ENCODE peak calls at places on chromosomes 1 and 21, in four cellular contexts. O, C, S and Y are unnamed samples.

GRCh38 chr1:10787274-10787673 is 9.2 kb downstream of the CASZ1 start:
- DNase-seq in O (no peak), C (no peak), S (no peak), Y (no peak)

GRCh38 chr1:39886757-39887231 is 3.5 kb upstream of the TRIT1 start:
- DNase-seq in O (no peak), C (no peak), S (no peak), Y (no peak)

GRCh38 chr21:27047331-27048314 is 80.7 kb upstream of the ADAMTS5 start:
- DNase-seq in O (peak), C (no peak), S (no peak), Y (no peak)

GRCh38 chr1:50108497-50109073 is at the start of gene ELAVL4:
- DNase-seq in O (no peak), C (no peak), S (no peak), Y (no peak)

GRCh38 chr1:207695943-207696342 is 51.0 kb downstream of the CR1L start:
- DNase-seq in O (no peak), C (no peak), S (no peak), Y (no peak)

GRCh38 chr21:35428489-35428888 is 379.4 kb upstream of the RUNX1 start:
- DNase-seq in O (no peak), C (no peak), S (no peak), Y (peak)

GRCh38 chr1:94120591-94120901 is 402 bp downstream of the ABCA4 start:
- DNase-seq in O (no peak), C (no peak), S (no peak), Y (no peak)

GRCh38 chr21:16198546-16198945 is 468.8 kb downstream of the USP25 start:
- DNase-seq in O (no peak), C (no peak), S (no peak), Y (no peak)

GRCh38 chr1:219883400-219884332 is 44.7 kb downstream of the SLC30A10 start:
- DNase-seq in O (no peak), C (no peak), S (no peak), Y (no peak)

GRCh38 chr21:26438976-26439375 is 134.1 kb downstream of the CYYR1 start:
- DNase-seq in O (no peak), C (no peak), S (no peak), Y (no peak)

GRCh38 chr21:25561668-25562641 is 45.3 kb downstream of the MRPL39 start:
- DNase-seq in O (peak), C (peak), S (peak), Y (peak)

GRCh38 chr1:97743129-97743528 is 177.7 kb downstream of the DPYD start:
- DNase-seq in O (no peak), C (no peak), S (no peak), Y (no peak)

GRCh38 chr21:33197546-33197945 is 32.2 kb upstream of the IFNAR2 start:
- DNase-seq in O (no peak), C (no peak), S (no peak), Y (peak)

GRCh38 chr1:30881266-30882181 is 27.0 kb downstream of the SDC3 start:
- DNase-seq in O (no peak), C (no peak), S (peak), Y (no peak)

GRCh38 chr1:200776949-200777348 is 38.3 kb downstream of the CAMSAP2 start:
- DNase-seq in O (peak), C (no peak), S (no peak), Y (no peak)

GRCh38 chr1:167428418-167428817 is 89.9 kb downstream of the CD247 start:
- DNase-seq in O (no peak), C (no peak), S (no peak), Y (no peak)

GRCh38 chr1:172916126-172916525 is 134.6 kb downstream of the TNFSF18 start:
- DNase-seq in O (peak), C (no peak), S (no peak), Y (no peak)

GRCh38 chr1:179709841-179710329 is 33.2 kb upstream of the FAM163A start:
- DNase-seq in O (peak), C (no peak), S (no peak), Y (peak)

GRCh38 chr1:20721117-20722061 is 3.6 kb upstream of the KIF17 start:
- DNase-seq in O (no peak), C (no peak), S (peak), Y (no peak)

GRCh38 chr1:116154536-116154935 is 43.3 kb downstream of the MAB21L3 start:
- DNase-seq in O (no peak), C (no peak), S (no peak), Y (no peak)

GRCh38 chr21:45615145-45615711 is 28.3 kb upstream of the PCBP3 start:
- DNase-seq in O (peak), C (no peak), S (peak), Y (no peak)

DNA sequence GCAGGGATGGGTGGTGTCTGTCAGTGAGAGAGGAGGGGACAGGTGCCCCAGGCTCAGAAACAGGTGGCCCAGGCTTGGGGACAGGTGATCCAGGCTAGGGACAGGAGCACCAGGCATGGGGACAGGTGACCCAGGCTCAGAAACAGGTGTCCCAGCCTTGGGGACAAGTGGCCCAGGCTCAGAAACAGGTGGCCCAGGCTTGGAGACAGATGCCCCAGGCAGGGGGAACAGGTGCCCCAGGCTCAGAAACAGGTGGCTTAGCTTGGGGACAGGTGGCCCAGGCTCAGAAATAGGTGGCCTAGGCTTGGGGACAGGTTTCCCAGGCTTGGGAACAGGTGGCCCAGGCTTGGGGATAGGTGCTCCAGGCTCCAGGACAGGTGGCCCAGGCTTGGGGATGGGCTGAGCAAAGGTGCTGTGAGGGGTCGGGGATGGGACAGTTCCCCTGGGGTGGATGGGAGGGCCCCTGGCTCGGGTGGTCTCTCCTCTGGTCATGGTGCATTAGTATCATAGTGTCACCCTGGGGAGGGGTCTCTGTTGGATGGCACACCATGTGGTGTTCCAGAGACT is 87.7 kb upstream of the C1orf174 start:
- DNase-seq in O (no peak), C (no peak), S (no peak), Y (no peak)
- TF ChIP-seq CTCF in O (no peak), C (no peak), S (no peak), Y (no peak)

GRCh38 chr1:47192458-47193384 is 2.9 kb upstream of the PDZK1IP1 start:
- DNase-seq in O (peak), C (peak), S (peak), Y (peak)

GRCh38 chr1:47194314-47194713 is 4.5 kb upstream of the PDZK1IP1 start:
- DNase-seq in O (no peak), C (no peak), S (no peak), Y (no peak)

GRCh38 chr1:47198214-47198613 is 8.4 kb upstream of the PDZK1IP1 start:
- DNase-seq in O (no peak), C (no peak), S (no peak), Y (no peak)

GRCh38 chr1:47201179-47201578 is 11.3 kb upstream of the PDZK1IP1 start:
- DNase-seq in O (peak), C (no peak), S (no peak), Y (no peak)

DNA sequence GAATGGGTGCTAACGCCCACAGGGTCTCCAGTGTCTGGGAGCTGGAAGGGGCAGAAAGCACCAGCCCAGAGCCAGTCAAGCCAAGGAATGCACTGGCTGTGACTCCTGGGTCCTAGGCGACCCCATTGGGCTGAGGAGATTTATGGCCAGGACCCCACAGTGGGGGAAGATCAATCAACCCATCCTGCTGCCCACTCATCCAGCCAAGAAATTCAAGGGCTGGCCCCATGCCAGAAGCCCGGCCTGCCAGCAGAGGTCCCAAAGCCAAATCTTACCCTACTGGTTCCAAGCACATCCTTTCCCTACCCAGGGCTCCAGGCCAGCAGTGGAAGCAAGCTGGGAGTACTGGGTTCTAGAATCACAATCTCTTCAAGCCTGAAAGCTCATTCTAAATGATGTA is 6.8 kb upstream of the PDZK1IP1 start:
- DNase-seq in O (no peak), C (no peak), S (no peak), Y (no peak)
- H3K27ac ChIP-seq in O (no peak), C (no peak), S (no peak), Y (no peak)

DNA sequence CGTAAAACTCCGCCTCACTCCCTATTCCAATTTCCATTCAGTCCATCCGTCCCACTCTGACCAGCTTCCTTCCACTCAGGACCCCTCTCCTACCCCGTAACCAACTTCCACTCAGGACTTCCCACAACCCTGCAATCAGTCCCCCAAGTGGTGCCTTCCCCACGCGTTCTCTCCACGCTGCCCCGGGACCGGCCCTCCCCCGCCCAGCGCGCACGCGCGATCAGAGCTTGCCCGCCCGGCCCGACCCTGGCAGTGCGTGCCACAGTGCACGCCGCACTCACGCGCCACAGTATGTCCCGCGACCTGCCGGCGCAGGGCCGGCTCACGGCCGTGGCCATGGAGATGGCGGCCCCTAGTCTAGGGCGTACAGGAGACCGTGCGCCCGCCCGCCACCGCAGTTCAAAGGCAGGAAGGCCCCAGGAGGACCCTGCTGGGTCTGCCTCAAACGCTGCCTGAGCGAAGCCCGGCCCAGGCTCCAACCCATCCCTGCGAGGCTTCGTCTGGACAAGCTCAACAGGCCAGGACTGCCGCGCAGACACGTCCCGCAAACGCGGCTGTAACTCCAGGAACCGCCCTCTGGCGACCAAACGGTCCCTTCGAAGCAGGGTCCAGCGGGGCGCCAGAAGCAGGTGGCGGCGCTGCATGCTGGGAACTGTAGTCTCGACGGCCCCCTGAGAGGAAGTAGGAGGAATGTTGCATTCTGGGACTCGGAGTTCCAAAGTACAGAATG is at the start of gene NDC1:
- DNase-seq in O (peak), C (peak), S (peak), Y (peak)
- TF ChIP-seq POLR2A in O (no peak), C (no peak), S (peak), Y (no peak)

GRCh38 chr1:68281946-68282615 is 49.8 kb upstream of the WLS start:
- DNase-seq in O (no peak), C (no peak), S (no peak), Y (no peak)
- TF ChIP-seq CTCF in O (no peak), C (no peak), S (no peak), Y (no peak)

GRCh38 chr1:8662380-8663072 is 154.9 kb downstream of the RERE start:
- DNase-seq in O (no peak), C (no peak), S (no peak), Y (no peak)
- H3K27ac ChIP-seq in O (peak), C (peak), S (peak), Y (peak)

GRCh38 chr1:203630697-203631096 is 4.1 kb downstream of the ATP2B4 start:
- DNase-seq in O (no peak), C (no peak), S (no peak), Y (no peak)

GRCh38 chr1:203628185-203628996 is 1.8 kb downstream of the ATP2B4 start:
- DNase-seq in O (peak), C (peak), S (peak), Y (peak)

GRCh38 chr1:203631349-203631748 is 4.7 kb downstream of the ATP2B4 start:
- DNase-seq in O (no peak), C (no peak), S (no peak), Y (no peak)

GRCh38 chr1:203628997-203629508 is 2.4 kb downstream of the ATP2B4 start:
- DNase-seq in O (no peak), C (no peak), S (no peak), Y (no peak)

GRCh38 chr1:203629509-203630082 is 3.0 kb downstream of the ATP2B4 start:
- DNase-seq in O (peak), C (peak), S (peak), Y (peak)
- TF ChIP-seq POLR2A in O (peak), C (peak), S (peak), Y (no peak)

DNA sequence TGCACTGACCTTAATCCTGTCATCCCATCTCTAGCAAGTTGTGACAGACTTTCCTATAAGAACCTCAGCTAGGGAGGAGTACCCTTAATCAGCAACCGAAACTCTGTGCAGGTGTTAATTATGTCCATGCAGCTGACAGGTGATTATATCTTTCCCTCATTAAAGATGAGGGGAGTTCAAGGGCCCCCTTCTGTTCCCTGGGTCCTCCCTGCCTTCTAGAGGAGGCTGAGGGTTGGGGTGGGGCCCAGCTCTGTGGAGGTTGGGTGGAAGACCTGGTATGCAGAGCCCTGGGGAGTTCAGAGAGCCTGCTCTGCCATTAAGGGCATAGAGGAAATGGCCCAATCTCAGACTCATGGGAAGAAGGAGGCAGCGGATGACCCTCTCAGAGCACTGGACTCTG is 35.6 kb upstream of the CRNN start:
- DNase-seq in O (no peak), C (no peak), S (no peak), Y (no peak)
- TF ChIP-seq CTCF in O (no peak), C (no peak), S (no peak), Y (no peak)

DNA sequence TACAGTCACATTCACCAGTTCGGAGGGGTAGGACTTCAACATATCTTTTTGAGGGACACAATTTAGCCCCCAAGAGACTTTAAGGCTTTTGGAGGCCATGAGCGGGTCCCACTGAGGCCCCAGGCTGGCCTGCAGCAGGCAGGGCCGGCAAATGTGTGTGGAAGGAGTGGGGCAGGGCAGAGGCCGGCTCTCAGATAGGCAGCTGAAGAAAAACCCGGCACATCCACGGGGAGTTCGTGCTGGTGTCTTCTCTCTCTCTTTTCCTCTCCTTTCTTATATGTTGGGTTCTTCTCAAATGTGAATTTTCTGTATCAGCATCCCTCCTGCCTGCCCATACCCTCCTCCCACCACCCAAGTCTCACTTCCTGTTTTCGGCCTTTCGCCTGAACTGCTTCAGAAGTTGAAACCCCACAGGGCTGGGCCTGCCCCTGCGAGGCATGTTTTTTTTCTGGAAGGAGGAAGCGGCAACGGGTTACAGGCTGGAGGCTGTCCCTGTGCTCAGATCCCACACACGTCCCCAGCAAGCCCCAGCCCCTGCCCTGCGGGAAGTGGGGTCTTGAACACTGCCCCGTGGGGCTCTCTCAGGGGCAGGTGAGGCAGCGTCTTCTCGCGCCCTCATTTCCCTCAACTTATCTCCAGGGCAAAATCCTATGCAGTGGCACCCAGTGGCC is 9.8 kb upstream of the UMODL1 start:
- DNase-seq in O (no peak), C (no peak), S (peak), Y (peak)
- H3K27ac ChIP-seq in O (no peak), C (no peak), S (peak), Y (no peak)